ENCODE peak calls at places on chromosomes 2 and 18, in five cellular contexts. One of them, this sample, is unnamed.

GRCh38 chr2:154402138-154402714 is 296.3 kb upstream of the KCNJ3 start:
- DNase-seq in gastrocnemius medialis: no peak
- DNase-seq in heart left ventricle: no peak
- DNase-seq in A549: peak; percentile 8
- DNase-seq in endothelial cell of umbilical vein: peak; percentile 33
- DNase-seq in this sample: no peak

GRCh38 chr2:201261911-201262310 is 1.6 kb downstream of the CASP8 start:
- DNase-seq in gastrocnemius medialis: no peak
- DNase-seq in heart left ventricle: no peak
- DNase-seq in A549: no peak
- DNase-seq in endothelial cell of umbilical vein: no peak
- DNase-seq in this sample: no peak

GRCh38 chr2:100320547-100321180 is 1.6 kb downstream of the LONRF2 start:
- DNase-seq in gastrocnemius medialis: no peak
- DNase-seq in heart left ventricle: no peak
- DNase-seq in A549: peak; percentile 9
- DNase-seq in endothelial cell of umbilical vein: no peak
- DNase-seq in this sample: peak; percentile 71

GRCh38 chr2:65172994-65173790 is 43.3 kb upstream of the RAB1A start:
- DNase-seq in gastrocnemius medialis: no peak
- DNase-seq in heart left ventricle: no peak
- DNase-seq in A549: no peak
- DNase-seq in endothelial cell of umbilical vein: no peak
- DNase-seq in this sample: no peak

GRCh38 chr2:223970343-223971128 is 13.3 kb downstream of the MRPL44 start:
- DNase-seq in gastrocnemius medialis: no peak
- DNase-seq in heart left ventricle: no peak
- DNase-seq in A549: no peak
- DNase-seq in endothelial cell of umbilical vein: peak; percentile 76
- DNase-seq in this sample: no peak

GRCh38 chr2:110931648-110932047 is 189.1 kb upstream of the BCL2L11 start:
- DNase-seq in gastrocnemius medialis: no peak
- DNase-seq in heart left ventricle: no peak
- DNase-seq in A549: no peak
- DNase-seq in endothelial cell of umbilical vein: no peak
- DNase-seq in this sample: no peak

GRCh38 chr18:12883003-12883683 is 894 bp downstream of the PTPN2 start:
- DNase-seq in gastrocnemius medialis: no peak
- DNase-seq in heart left ventricle: no peak
- DNase-seq in A549: no peak
- DNase-seq in endothelial cell of umbilical vein: peak; percentile 41
- DNase-seq in this sample: peak; percentile 26

GRCh38 chr2:31227110-31227509 is 6.8 kb upstream of the EHD3 start:
- DNase-seq in gastrocnemius medialis: no peak
- DNase-seq in heart left ventricle: no peak
- DNase-seq in A549: no peak
- DNase-seq in endothelial cell of umbilical vein: no peak
- DNase-seq in this sample: no peak

GRCh38 chr2:68916226-68916625 is 36.5 kb downstream of the GKN2 start:
- DNase-seq in gastrocnemius medialis: peak; percentile 21
- DNase-seq in heart left ventricle: no peak
- DNase-seq in A549: no peak
- DNase-seq in endothelial cell of umbilical vein: no peak
- DNase-seq in this sample: no peak

GRCh38 chr2:135590594-135591290 is 59.5 kb downstream of the R3HDM1 start:
- DNase-seq in gastrocnemius medialis: no peak
- DNase-seq in heart left ventricle: no peak
- DNase-seq in A549: no peak
- DNase-seq in endothelial cell of umbilical vein: no peak
- DNase-seq in this sample: no peak

GRCh38 chr2:33391582-33392255 is 84.7 kb upstream of the RASGRP3 start:
- DNase-seq in gastrocnemius medialis: no peak
- DNase-seq in heart left ventricle: no peak
- DNase-seq in A549: no peak
- DNase-seq in endothelial cell of umbilical vein: no peak
- DNase-seq in this sample: no peak

GRCh38 chr2:129388870-129389269 is 590.6 kb upstream of the RAB6C start:
- DNase-seq in gastrocnemius medialis: no peak
- DNase-seq in heart left ventricle: no peak
- DNase-seq in A549: no peak
- DNase-seq in endothelial cell of umbilical vein: no peak
- DNase-seq in this sample: no peak

GRCh38 chr2:171553858-171554257 is 31.6 kb downstream of the CYBRD1 start:
- DNase-seq in gastrocnemius medialis: no peak
- DNase-seq in heart left ventricle: no peak
- DNase-seq in A549: peak; percentile 79
- DNase-seq in endothelial cell of umbilical vein: no peak
- DNase-seq in this sample: peak; percentile 46

GRCh38 chr18:36469471-36469870 is 172.0 kb downstream of the FHOD3 start:
- DNase-seq in gastrocnemius medialis: no peak
- DNase-seq in heart left ventricle: no peak
- DNase-seq in A549: no peak
- DNase-seq in endothelial cell of umbilical vein: no peak
- DNase-seq in this sample: no peak

GRCh38 chr18:73990241-73990640 is 157.4 kb downstream of the FBXO15 start:
- DNase-seq in gastrocnemius medialis: no peak
- DNase-seq in heart left ventricle: no peak
- DNase-seq in A549: no peak
- DNase-seq in endothelial cell of umbilical vein: no peak
- DNase-seq in this sample: no peak

GRCh38 chr2:218465987-218466633 is 47.2 kb downstream of the VIL1 start:
- DNase-seq in gastrocnemius medialis: no peak
- DNase-seq in heart left ventricle: no peak
- DNase-seq in A549: no peak
- DNase-seq in endothelial cell of umbilical vein: peak; percentile 52
- DNase-seq in this sample: no peak

GRCh38 chr2:16021611-16022363 is 81.4 kb downstream of the MYCN start:
- DNase-seq in gastrocnemius medialis: no peak
- DNase-seq in heart left ventricle: no peak
- DNase-seq in A549: no peak
- DNase-seq in endothelial cell of umbilical vein: no peak
- DNase-seq in this sample: no peak

GRCh38 chr2:6237261-6237660 is 545.1 kb downstream of the SOX11 start:
- DNase-seq in gastrocnemius medialis: no peak
- DNase-seq in heart left ventricle: no peak
- DNase-seq in A549: no peak
- DNase-seq in endothelial cell of umbilical vein: no peak
- DNase-seq in this sample: no peak

GRCh38 chr2:61247204-61247812 is 85.3 kb downstream of the C2orf74 start:
- DNase-seq in gastrocnemius medialis: no peak
- DNase-seq in heart left ventricle: no peak
- DNase-seq in A549: no peak
- DNase-seq in endothelial cell of umbilical vein: no peak
- DNase-seq in this sample: no peak

GRCh38 chr2:224328798-224329197 is 73.1 kb downstream of the FAM124B start:
- DNase-seq in gastrocnemius medialis: no peak
- DNase-seq in heart left ventricle: no peak
- DNase-seq in A549: no peak
- DNase-seq in endothelial cell of umbilical vein: no peak
- DNase-seq in this sample: no peak

GRCh38 chr2:65416945-65417344 is 15.5 kb downstream of the SPRED2 start:
- DNase-seq in gastrocnemius medialis: no peak
- DNase-seq in heart left ventricle: no peak
- DNase-seq in A549: no peak
- DNase-seq in endothelial cell of umbilical vein: no peak
- DNase-seq in this sample: no peak

GRCh38 chr2:201644001-201644400 is 698 bp upstream of the TMEM237 start:
- DNase-seq in gastrocnemius medialis: peak; percentile 43
- DNase-seq in heart left ventricle: no peak
- DNase-seq in A549: no peak
- DNase-seq in endothelial cell of umbilical vein: no peak
- DNase-seq in this sample: no peak

GRCh38 chr2:37338933-37339332 is 5.5 kb upstream of the QPCT start:
- DNase-seq in gastrocnemius medialis: no peak
- DNase-seq in heart left ventricle: no peak
- DNase-seq in A549: no peak
- DNase-seq in endothelial cell of umbilical vein: no peak
- DNase-seq in this sample: no peak

GRCh38 chr2:126802774-126803421 is 95.8 kb upstream of the TEX51 start:
- DNase-seq in gastrocnemius medialis: no peak
- DNase-seq in heart left ventricle: no peak
- DNase-seq in A549: no peak
- DNase-seq in endothelial cell of umbilical vein: no peak
- DNase-seq in this sample: no peak

GRCh38 chr2:41873102-41873501 is 174.7 kb upstream of the PKDCC start:
- DNase-seq in gastrocnemius medialis: no peak
- DNase-seq in heart left ventricle: no peak
- DNase-seq in A549: no peak
- DNase-seq in endothelial cell of umbilical vein: no peak
- DNase-seq in this sample: no peak

GRCh38 chr2:30194421-30194820 is 36.9 kb upstream of the LBH start:
- DNase-seq in gastrocnemius medialis: no peak
- DNase-seq in heart left ventricle: no peak
- DNase-seq in A549: no peak
- DNase-seq in endothelial cell of umbilical vein: no peak
- DNase-seq in this sample: no peak

GRCh38 chr2:197052371-197052770 is 125.9 kb upstream of the PGAP1 start:
- DNase-seq in gastrocnemius medialis: no peak
- DNase-seq in heart left ventricle: no peak
- DNase-seq in A549: no peak
- DNase-seq in endothelial cell of umbilical vein: no peak
- DNase-seq in this sample: no peak

GRCh38 chr2:228771719-228772254 is 499.3 kb downstream of the PID1 start:
- DNase-seq in gastrocnemius medialis: no peak
- DNase-seq in heart left ventricle: no peak
- DNase-seq in A549: no peak
- DNase-seq in endothelial cell of umbilical vein: no peak
- DNase-seq in this sample: no peak

GRCh38 chr2:74072542-74072941 is 75.2 kb downstream of the BOLA3 start:
- DNase-seq in gastrocnemius medialis: no peak
- DNase-seq in heart left ventricle: no peak
- DNase-seq in A549: no peak
- DNase-seq in endothelial cell of umbilical vein: no peak
- DNase-seq in this sample: no peak

GRCh38 chr2:57796527-57796926 is 250.1 kb upstream of the VRK2 start:
- DNase-seq in gastrocnemius medialis: no peak
- DNase-seq in heart left ventricle: no peak
- DNase-seq in A549: no peak
- DNase-seq in endothelial cell of umbilical vein: no peak
- DNase-seq in this sample: no peak

DNA sequence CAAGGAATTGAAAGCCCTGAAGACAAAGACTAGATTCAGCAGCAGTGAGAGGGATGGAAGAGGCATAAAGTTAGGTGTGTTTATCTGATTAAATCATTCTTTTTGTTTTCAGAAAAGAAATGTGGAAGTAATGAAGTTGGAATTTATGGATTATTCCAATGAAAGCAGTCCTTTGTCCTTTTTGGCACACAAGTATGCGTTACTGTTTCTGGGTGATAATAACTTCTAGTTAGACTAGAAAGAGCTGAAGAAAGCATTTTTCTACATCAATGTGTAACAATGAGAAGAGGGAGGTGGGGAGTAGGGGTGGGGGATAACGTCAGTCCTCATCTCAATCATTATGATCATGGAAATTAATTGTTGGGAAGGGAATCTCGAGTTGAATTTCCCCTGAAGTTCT is 53.0 kb downstream of the AQP4 start:
- DNase-seq in gastrocnemius medialis: no peak
- DNase-seq in heart left ventricle: no peak
- DNase-seq in A549: no peak
- DNase-seq in endothelial cell of umbilical vein: no peak
- DNase-seq in this sample: no peak
- H3K27ac ChIP-seq in gastrocnemius medialis: no peak overlapping the region
- H3K27ac ChIP-seq in heart left ventricle: no peak overlapping the region
- H3K27ac ChIP-seq in A549: no peak overlapping the region
- H3K27ac ChIP-seq in endothelial cell of umbilical vein: no peak overlapping the region
- H3K27ac ChIP-seq in this sample: no peak overlapping the region

GRCh38 chr2:198767694-198768093 is 690.0 kb downstream of the SATB2 start:
- DNase-seq in gastrocnemius medialis: no peak
- DNase-seq in heart left ventricle: no peak
- DNase-seq in A549: no peak
- DNase-seq in endothelial cell of umbilical vein: no peak
- DNase-seq in this sample: no peak

GRCh38 chr2:198757069-198757468 is 700.7 kb downstream of the SATB2 start:
- DNase-seq in gastrocnemius medialis: no peak
- DNase-seq in heart left ventricle: no peak
- DNase-seq in A549: no peak
- DNase-seq in endothelial cell of umbilical vein: no peak
- DNase-seq in this sample: no peak

GRCh38 chr2:198763793-198764192 is 693.9 kb downstream of the SATB2 start:
- DNase-seq in gastrocnemius medialis: no peak
- DNase-seq in heart left ventricle: no peak
- DNase-seq in A549: no peak
- DNase-seq in endothelial cell of umbilical vein: no peak
- DNase-seq in this sample: no peak

GRCh38 chr2:198762456-198762855 is 695.3 kb downstream of the SATB2 start:
- DNase-seq in gastrocnemius medialis: no peak
- DNase-seq in heart left ventricle: no peak
- DNase-seq in A549: no peak
- DNase-seq in endothelial cell of umbilical vein: no peak
- DNase-seq in this sample: no peak
- TF ChIP-seq POLR2A in gastrocnemius medialis: no peak
- TF ChIP-seq POLR2A in heart left ventricle: no peak
- TF ChIP-seq POLR2A in A549: no peak
- TF ChIP-seq POLR2A in endothelial cell of umbilical vein: no peak
- TF ChIP-seq POLR2A in this sample: no peak

GRCh38 chr2:46460991-46461715 is 18.2 kb upstream of the TMEM247 start:
- DNase-seq in gastrocnemius medialis: peak; percentile 63
- DNase-seq in heart left ventricle: peak; percentile 87
- DNase-seq in A549: peak; percentile 66
- DNase-seq in endothelial cell of umbilical vein: peak; percentile 72
- DNase-seq in this sample: peak; percentile 69
- H3K27ac ChIP-seq in gastrocnemius medialis: no peak overlapping the region
- H3K27ac ChIP-seq in heart left ventricle: peak overlapping the region; percentile 53
- H3K27ac ChIP-seq in A549: peak overlapping the region; percentile 79
- H3K27ac ChIP-seq in endothelial cell of umbilical vein: no peak overlapping the region
- H3K27ac ChIP-seq in this sample: peak overlapping the region; percentile 63

GRCh38 chr18:46344416-46345180 is 240.4 kb downstream of the HAUS1 start:
- DNase-seq in gastrocnemius medialis: no peak
- DNase-seq in heart left ventricle: no peak
- DNase-seq in A549: no peak
- DNase-seq in endothelial cell of umbilical vein: no peak
- DNase-seq in this sample: no peak

GRCh38 chr18:46343940-46344372 is 239.8 kb downstream of the HAUS1 start:
- DNase-seq in gastrocnemius medialis: peak; percentile 32
- DNase-seq in heart left ventricle: peak; percentile 72
- DNase-seq in A549: no peak
- DNase-seq in endothelial cell of umbilical vein: no peak
- DNase-seq in this sample: no peak

GRCh38 chr18:46341989-46342525 is 237.9 kb downstream of the HAUS1 start:
- DNase-seq in gastrocnemius medialis: no peak
- DNase-seq in heart left ventricle: no peak
- DNase-seq in A549: no peak
- DNase-seq in endothelial cell of umbilical vein: no peak
- DNase-seq in this sample: no peak

GRCh38 chr18:46345181-46345465 is 240.9 kb downstream of the HAUS1 start:
- DNase-seq in gastrocnemius medialis: no peak
- DNase-seq in heart left ventricle: no peak
- DNase-seq in A549: no peak
- DNase-seq in endothelial cell of umbilical vein: no peak
- DNase-seq in this sample: no peak

DNA sequence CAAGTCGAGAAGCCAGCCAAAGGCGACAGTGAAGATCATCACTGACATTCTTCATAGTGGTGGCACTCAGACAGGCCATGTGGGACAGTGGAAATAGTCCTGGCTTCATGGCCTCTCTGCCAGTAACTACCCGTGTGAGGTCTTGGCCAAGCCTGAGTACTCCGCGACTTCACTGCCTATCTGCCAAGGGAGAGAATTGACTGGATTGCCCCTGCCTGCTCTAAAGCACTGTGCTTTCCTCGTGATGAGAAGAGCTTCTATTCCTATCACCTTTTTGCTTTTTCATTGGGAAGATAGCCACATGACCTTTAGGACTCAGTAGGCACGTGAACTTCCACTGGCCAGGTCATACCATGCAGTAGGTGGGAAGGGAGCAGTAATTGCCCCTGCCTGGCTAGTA is 239.3 kb downstream of the HAUS1 start:
- DNase-seq in gastrocnemius medialis: no peak
- DNase-seq in heart left ventricle: no peak
- DNase-seq in A549: no peak
- DNase-seq in endothelial cell of umbilical vein: no peak
- DNase-seq in this sample: no peak
- TF ChIP-seq POLR2A in gastrocnemius medialis: no peak
- TF ChIP-seq POLR2A in heart left ventricle: no peak
- TF ChIP-seq POLR2A in A549: no peak
- TF ChIP-seq POLR2A in endothelial cell of umbilical vein: no peak
- TF ChIP-seq POLR2A in this sample: no peak